ENCODE peak calls at places on chromosomes 2 and 18, in five cellular contexts. F is uterus, R is lung, M is GM06990, U is upper lobe of right lung. G is an unnamed sample.

GRCh38 chr2:241851325-241852115 is 7.2 kb downstream of the PDCD1 start:
- DNase-seq in F (no peak), R (no peak), M (no peak), U (peak), G (no peak)

GRCh38 chr2:52311862-52312261 is 1279.9 kb upstream of the NRXN1 start:
- DNase-seq in F (no peak), R (no peak), M (no peak), U (no peak), G (no peak)

GRCh38 chr18:57954928-57955327 is 89.1 kb upstream of the NEDD4L start:
- DNase-seq in F (no peak), R (no peak), M (no peak), U (no peak), G (no peak)

GRCh38 chr2:68832161-68832869 is 38.9 kb downstream of the BMP10 start:
- DNase-seq in F (peak), R (peak), M (peak), U (peak), G (peak)

GRCh38 chr2:230244211-230244610 is 18.7 kb downstream of the SP140 start:
- DNase-seq in F (no peak), R (no peak), M (no peak), U (no peak), G (no peak)

GRCh38 chr2:119253114-119253702 is 29.6 kb downstream of the STEAP3 start:
- DNase-seq in F (no peak), R (no peak), M (no peak), U (no peak), G (no peak)

GRCh38 chr2:119260636-119261497 is 37.2 kb downstream of the STEAP3 start:
- DNase-seq in F (no peak), R (no peak), M (no peak), U (no peak), G (no peak)

GRCh38 chr2:222470802-222471468 is 46.6 kb downstream of the SGPP2 start:
- DNase-seq in F (no peak), R (no peak), M (no peak), U (no peak), G (no peak)

GRCh38 chr2:240325654-240326031 is 109.8 kb upstream of the GPC1 start:
- DNase-seq in F (no peak), R (no peak), M (no peak), U (no peak), G (no peak)

GRCh38 chr2:71864085-71864484 is 283.6 kb downstream of the CYP26B1 start:
- DNase-seq in F (no peak), R (no peak), M (no peak), U (peak), G (no peak)

GRCh38 chr2:191724015-191724414 is 46.1 kb downstream of the NABP1 start:
- DNase-seq in F (no peak), R (no peak), M (no peak), U (no peak), G (no peak)

GRCh38 chr2:207181526-207182274 is 16.0 kb upstream of the KLF7 start:
- DNase-seq in F (no peak), R (no peak), M (no peak), U (no peak), G (no peak)

GRCh38 chr2:54558188-54558975 is 102.3 kb downstream of the SPTBN1 start:
- DNase-seq in F (peak), R (peak), M (peak), U (peak), G (no peak)

GRCh38 chr2:165203689-165204559 is at the start of gene SCN3A:
- DNase-seq in F (no peak), R (no peak), M (no peak), U (no peak), G (no peak)

GRCh38 chr2:39739386-39739785 is 39.7 kb downstream of the THUMPD2 start:
- DNase-seq in F (no peak), R (no peak), M (no peak), U (no peak), G (no peak)

GRCh38 chr2:99081886-99082285 is 59.6 kb upstream of the C2orf15 start:
- DNase-seq in F (no peak), R (no peak), M (no peak), U (no peak), G (no peak)

GRCh38 chr2:88018969-88019368 is 2.6 kb upstream of the RNU2-63P start:
- DNase-seq in F (no peak), R (no peak), M (no peak), U (no peak), G (no peak)

GRCh38 chr2:239780236-239780997 is 244.7 kb downstream of the NDUFA10 start:
- DNase-seq in F (no peak), R (no peak), M (no peak), U (no peak), G (no peak)

GRCh38 chr18:9475643-9476580 is 599 bp downstream of the RALBP1 start:
- DNase-seq in F (no peak), R (no peak), M (no peak), U (peak), G (peak)

DNA sequence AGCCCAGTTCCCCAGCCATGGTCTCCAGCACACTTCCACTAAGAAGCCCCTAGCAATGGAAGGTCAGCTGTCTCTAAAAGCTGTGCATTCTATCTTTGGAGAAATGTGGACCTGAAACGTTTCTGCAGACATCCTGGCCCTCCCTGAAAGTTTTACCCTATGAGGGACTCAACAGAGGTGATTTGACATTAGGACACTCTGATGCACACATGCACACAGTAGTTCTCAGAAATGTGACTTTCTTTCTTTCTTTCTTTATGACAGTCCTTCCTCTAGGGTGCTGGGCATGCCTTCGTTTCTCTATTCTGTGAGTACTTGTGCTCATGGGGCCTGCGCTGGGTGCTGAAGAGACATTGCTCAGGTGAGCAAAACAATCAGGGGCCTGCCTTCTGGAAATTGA is 857.3 kb downstream of the RNF144A start:
- DNase-seq in F (no peak), R (no peak), M (no peak), U (no peak), G (no peak)
- TF ChIP-seq CTCF in F (no peak), R (no peak), M (no peak), U (no peak), G (no peak)

GRCh38 chr18:74152906-74153305 is 4.6 kb downstream of the TIMM21 start:
- DNase-seq in F (no peak), R (no peak), M (no peak), U (no peak), G (no peak)
- TF ChIP-seq CTCF in F (no peak), R (no peak), M (peak), U (no peak), G (no peak)

GRCh38 chr2:183866666-183867065 is 731.7 kb upstream of the ZNF804A start:
- DNase-seq in F (no peak), R (no peak), M (no peak), U (no peak), G (no peak)
- TF ChIP-seq CTCF in F (no peak), R (no peak), M (no peak), U (no peak), G (no peak)

GRCh38 chr2:202449344-202449743 is 73.2 kb downstream of the BMPR2 start:
- DNase-seq in F (no peak), R (no peak), M (no peak), U (no peak), G (no peak)
- TF ChIP-seq CTCF in F (no peak), R (no peak), M (no peak), U (no peak), G (no peak)

DNA sequence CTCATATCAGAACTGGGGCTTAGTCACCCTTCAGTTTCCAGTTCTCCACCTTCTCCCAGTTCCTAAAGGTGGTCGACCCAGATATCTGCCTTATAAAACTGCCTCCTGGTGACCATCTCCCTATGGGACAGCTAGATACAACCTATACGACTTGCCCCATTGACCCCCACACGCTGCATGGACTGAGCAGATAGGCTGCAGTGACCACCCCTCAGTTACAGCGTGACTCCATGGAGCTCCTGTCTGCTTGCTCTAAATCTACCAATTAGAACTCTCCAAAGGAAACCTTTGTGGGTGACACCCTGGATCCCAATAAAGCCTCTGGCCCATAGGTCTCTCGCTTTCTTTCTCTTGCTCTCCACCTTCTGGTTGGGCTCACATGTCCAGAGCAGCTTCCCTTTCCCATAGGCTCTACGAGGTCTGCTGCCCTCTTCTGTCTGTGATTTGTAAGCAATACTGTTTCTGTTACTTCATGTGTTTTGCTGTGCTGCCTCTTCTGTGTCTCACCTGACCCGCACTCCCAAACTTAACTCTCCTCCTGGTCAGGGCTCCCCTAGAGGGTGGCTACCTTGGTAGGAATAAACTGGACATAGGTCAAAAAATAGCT is 971.3 kb upstream of the FAM98A start:
- DNase-seq in F (no peak), R (no peak), M (no peak), U (no peak), G (no peak)
- TF ChIP-seq CTCF in F (no peak), R (no peak), M (peak), U (peak), G (no peak)

DNA sequence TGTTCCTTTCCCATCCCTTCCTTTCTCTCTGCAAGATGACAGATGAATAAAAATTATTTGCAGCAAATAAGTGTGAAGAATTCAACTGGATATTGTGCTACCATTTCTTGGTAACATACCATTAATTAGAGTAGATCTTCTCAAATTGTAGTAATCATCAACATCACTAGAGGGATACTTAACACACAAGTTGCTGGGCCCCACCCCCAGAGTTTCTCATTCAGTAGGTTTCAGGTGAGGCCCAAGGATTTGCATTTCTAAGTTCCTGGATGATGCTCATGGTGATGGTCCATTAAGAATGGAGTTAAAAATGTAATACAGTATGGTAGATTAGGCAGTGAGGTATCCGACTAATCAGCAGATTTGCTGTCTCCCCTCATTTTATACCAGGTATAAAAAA is 594.0 kb downstream of the ERBB4 start:
- DNase-seq in F (no peak), R (no peak), M (no peak), U (no peak), G (peak)
- TF ChIP-seq CTCF in F (no peak), R (no peak), M (peak), U (no peak), G (no peak)

GRCh38 chr2:60675309-60675708 is 80.8 kb upstream of the PAPOLG start:
- DNase-seq in F (no peak), R (no peak), M (no peak), U (no peak), G (no peak)
- TF ChIP-seq CTCF in F (no peak), R (no peak), M (no peak), U (no peak), G (no peak)

GRCh38 chr2:20682166-20682565 is 15.2 kb downstream of the GDF7 start:
- DNase-seq in F (no peak), R (no peak), M (no peak), U (no peak), G (no peak)
- TF ChIP-seq CTCF in F (peak), R (no peak), M (peak), U (peak), G (peak)